ENCODE peak calls at places on chromosomes 1 and 21, in seven cellular contexts. One of them, this sample, is unnamed.
A peak's percentile ranks its signal among the peaks of the same experiment; 100 is the strongest.

GRCh38 chr1:20477355-20478071 is 8.5 kb downstream of the CAMK2N1 start:
- DNase-seq in AG09319: no peak
- DNase-seq in tibial artery: no peak
- DNase-seq in foreskin fibroblast: no peak
- DNase-seq in CD4-positive, CD25-positive, alpha-beta regulatory T cell: no peak
- DNase-seq in amniotic stem cell: no peak
- DNase-seq in cerebellum: no peak
- DNase-seq in this sample: no peak

GRCh38 chr1:240021709-240022108 is 70.0 kb upstream of the FMN2 start:
- DNase-seq in foreskin fibroblast: no peak
- DNase-seq in amniotic stem cell: no peak
- DNase-seq in AG09319: no peak
- DNase-seq in CD4-positive, CD25-positive, alpha-beta regulatory T cell: no peak
- DNase-seq in tibial artery: no peak
- DNase-seq in cerebellum: no peak
- DNase-seq in this sample: no peak

GRCh38 chr1:68011786-68012375 is 38.5 kb downstream of the DIRAS3 start:
- DNase-seq in CD4-positive, CD25-positive, alpha-beta regulatory T cell: no peak
- DNase-seq in tibial artery: no peak
- DNase-seq in cerebellum: no peak
- DNase-seq in foreskin fibroblast: peak; percentile 15
- DNase-seq in amniotic stem cell: no peak
- DNase-seq in AG09319: no peak
- DNase-seq in this sample: no peak

GRCh38 chr1:82525378-82525777 is 724.6 kb downstream of the ADGRL2 start:
- DNase-seq in cerebellum: no peak
- DNase-seq in CD4-positive, CD25-positive, alpha-beta regulatory T cell: no peak
- DNase-seq in AG09319: no peak
- DNase-seq in amniotic stem cell: no peak
- DNase-seq in tibial artery: no peak
- DNase-seq in foreskin fibroblast: no peak
- DNase-seq in this sample: no peak

GRCh38 chr1:91523462-91523861 is 22.8 kb downstream of the CDC7 start:
- DNase-seq in foreskin fibroblast: peak; percentile 25
- DNase-seq in amniotic stem cell: no peak
- DNase-seq in tibial artery: no peak
- DNase-seq in cerebellum: no peak
- DNase-seq in CD4-positive, CD25-positive, alpha-beta regulatory T cell: peak; percentile 35
- DNase-seq in AG09319: no peak
- DNase-seq in this sample: no peak

GRCh38 chr1:45880930-45881329 is 77.5 kb downstream of the MAST2 start:
- DNase-seq in tibial artery: no peak
- DNase-seq in amniotic stem cell: no peak
- DNase-seq in AG09319: no peak
- DNase-seq in CD4-positive, CD25-positive, alpha-beta regulatory T cell: no peak
- DNase-seq in foreskin fibroblast: no peak
- DNase-seq in cerebellum: no peak
- DNase-seq in this sample: no peak

GRCh38 chr1:175317309-175317708 is 124.7 kb upstream of the KIAA0040 start:
- DNase-seq in amniotic stem cell: no peak
- DNase-seq in tibial artery: no peak
- DNase-seq in CD4-positive, CD25-positive, alpha-beta regulatory T cell: peak; percentile 48
- DNase-seq in foreskin fibroblast: no peak
- DNase-seq in AG09319: no peak
- DNase-seq in cerebellum: no peak
- DNase-seq in this sample: no peak

GRCh38 chr21:43775795-43776430 is at the start of gene CSTB:
- DNase-seq in AG09319: no peak
- DNase-seq in foreskin fibroblast: peak; percentile 42
- DNase-seq in cerebellum: peak; percentile 88
- DNase-seq in amniotic stem cell: peak; percentile 51
- DNase-seq in tibial artery: peak; percentile 83
- DNase-seq in CD4-positive, CD25-positive, alpha-beta regulatory T cell: peak; percentile 83
- DNase-seq in this sample: no peak

GRCh38 chr1:2528966-2529750 is 905 bp downstream of the HES5 start:
- DNase-seq in foreskin fibroblast: no peak
- DNase-seq in AG09319: no peak
- DNase-seq in amniotic stem cell: no peak
- DNase-seq in cerebellum: no peak
- DNase-seq in CD4-positive, CD25-positive, alpha-beta regulatory T cell: peak; percentile 50
- DNase-seq in tibial artery: no peak
- DNase-seq in this sample: no peak

GRCh38 chr1:2126331-2127180 is 68.0 kb downstream of the FAAP20 start:
- DNase-seq in amniotic stem cell: no peak
- DNase-seq in tibial artery: no peak
- DNase-seq in AG09319: no peak
- DNase-seq in CD4-positive, CD25-positive, alpha-beta regulatory T cell: no peak
- DNase-seq in foreskin fibroblast: no peak
- DNase-seq in cerebellum: no peak
- DNase-seq in this sample: no peak

GRCh38 chr1:14659913-14660312 is 61.4 kb downstream of the KAZN start:
- DNase-seq in CD4-positive, CD25-positive, alpha-beta regulatory T cell: no peak
- DNase-seq in foreskin fibroblast: no peak
- DNase-seq in cerebellum: no peak
- DNase-seq in amniotic stem cell: no peak
- DNase-seq in AG09319: no peak
- DNase-seq in tibial artery: no peak
- DNase-seq in this sample: no peak

GRCh38 chr1:54459140-54459539 is 52.9 kb upstream of the SSBP3 start:
- DNase-seq in CD4-positive, CD25-positive, alpha-beta regulatory T cell: no peak
- DNase-seq in foreskin fibroblast: no peak
- DNase-seq in tibial artery: no peak
- DNase-seq in amniotic stem cell: no peak
- DNase-seq in cerebellum: no peak
- DNase-seq in AG09319: no peak
- DNase-seq in this sample: no peak

GRCh38 chr1:192776206-192776605 is 32.6 kb upstream of the RGS2 start:
- DNase-seq in cerebellum: no peak
- DNase-seq in foreskin fibroblast: no peak
- DNase-seq in tibial artery: no peak
- DNase-seq in AG09319: no peak
- DNase-seq in CD4-positive, CD25-positive, alpha-beta regulatory T cell: no peak
- DNase-seq in amniotic stem cell: no peak
- DNase-seq in this sample: no peak

GRCh38 chr1:203367051-203367450 is 16.1 kb upstream of the FMOD start:
- DNase-seq in cerebellum: no peak
- DNase-seq in CD4-positive, CD25-positive, alpha-beta regulatory T cell: no peak
- DNase-seq in foreskin fibroblast: no peak
- DNase-seq in tibial artery: no peak
- DNase-seq in AG09319: no peak
- DNase-seq in amniotic stem cell: no peak
- DNase-seq in this sample: no peak

GRCh38 chr1:18599096-18599495 is 31.6 kb upstream of the PAX7 start:
- DNase-seq in tibial artery: no peak
- DNase-seq in amniotic stem cell: no peak
- DNase-seq in foreskin fibroblast: no peak
- DNase-seq in cerebellum: peak; percentile 53
- DNase-seq in CD4-positive, CD25-positive, alpha-beta regulatory T cell: no peak
- DNase-seq in AG09319: no peak
- DNase-seq in this sample: no peak

GRCh38 chr1:17009706-17010105 is 2.0 kb downstream of the ATP13A2 start:
- DNase-seq in amniotic stem cell: no peak
- DNase-seq in foreskin fibroblast: no peak
- DNase-seq in cerebellum: no peak
- DNase-seq in CD4-positive, CD25-positive, alpha-beta regulatory T cell: no peak
- DNase-seq in AG09319: no peak
- DNase-seq in tibial artery: no peak
- DNase-seq in this sample: no peak

GRCh38 chr1:29523531-29523930 is 287.2 kb downstream of the PTPRU start:
- DNase-seq in tibial artery: no peak
- DNase-seq in foreskin fibroblast: no peak
- DNase-seq in cerebellum: no peak
- DNase-seq in AG09319: no peak
- DNase-seq in amniotic stem cell: no peak
- DNase-seq in CD4-positive, CD25-positive, alpha-beta regulatory T cell: no peak
- DNase-seq in this sample: no peak

GRCh38 chr1:50424045-50424939 is 1.0 kb upstream of the DMRTA2 start:
- DNase-seq in foreskin fibroblast: no peak
- DNase-seq in cerebellum: no peak
- DNase-seq in AG09319: no peak
- DNase-seq in CD4-positive, CD25-positive, alpha-beta regulatory T cell: peak; percentile 55
- DNase-seq in tibial artery: no peak
- DNase-seq in amniotic stem cell: no peak
- DNase-seq in this sample: no peak

GRCh38 chr1:79716481-79716880 is 710.0 kb upstream of the ADGRL4 start:
- DNase-seq in AG09319: no peak
- DNase-seq in tibial artery: no peak
- DNase-seq in amniotic stem cell: no peak
- DNase-seq in foreskin fibroblast: peak; percentile 45
- DNase-seq in cerebellum: no peak
- DNase-seq in CD4-positive, CD25-positive, alpha-beta regulatory T cell: no peak
- DNase-seq in this sample: peak; percentile 72

GRCh38 chr1:214446772-214447556 is 104.4 kb downstream of the PTPN14 start:
- DNase-seq in CD4-positive, CD25-positive, alpha-beta regulatory T cell: no peak
- DNase-seq in tibial artery: no peak
- DNase-seq in foreskin fibroblast: peak; percentile 90
- DNase-seq in amniotic stem cell: peak; percentile 60
- DNase-seq in cerebellum: no peak
- DNase-seq in AG09319: peak; percentile 46
- DNase-seq in this sample: peak; percentile 55

GRCh38 chr1:67572594-67573221 is 112.3 kb upstream of the GADD45A start:
- DNase-seq in amniotic stem cell: no peak
- DNase-seq in cerebellum: no peak
- DNase-seq in AG09319: no peak
- DNase-seq in tibial artery: no peak
- DNase-seq in foreskin fibroblast: no peak
- DNase-seq in CD4-positive, CD25-positive, alpha-beta regulatory T cell: no peak
- DNase-seq in this sample: no peak

GRCh38 chr1:116258668-116259419 is 114.2 kb upstream of the ATP1A1 start:
- DNase-seq in tibial artery: no peak
- DNase-seq in CD4-positive, CD25-positive, alpha-beta regulatory T cell: no peak
- DNase-seq in AG09319: no peak
- DNase-seq in foreskin fibroblast: no peak
- DNase-seq in amniotic stem cell: no peak
- DNase-seq in cerebellum: no peak
- DNase-seq in this sample: no peak

GRCh38 chr1:167412072-167412471 is 106.3 kb downstream of the CD247 start:
- DNase-seq in AG09319: no peak
- DNase-seq in cerebellum: no peak
- DNase-seq in amniotic stem cell: no peak
- DNase-seq in foreskin fibroblast: no peak
- DNase-seq in tibial artery: no peak
- DNase-seq in CD4-positive, CD25-positive, alpha-beta regulatory T cell: no peak
- DNase-seq in this sample: no peak

GRCh38 chr1:239058190-239058589 is 328.2 kb upstream of the CHRM3 start:
- DNase-seq in foreskin fibroblast: no peak
- DNase-seq in AG09319: no peak
- DNase-seq in cerebellum: no peak
- DNase-seq in amniotic stem cell: no peak
- DNase-seq in CD4-positive, CD25-positive, alpha-beta regulatory T cell: no peak
- DNase-seq in tibial artery: no peak
- DNase-seq in this sample: no peak

GRCh38 chr21:46189213-46189958 is 5.1 kb upstream of the SPATC1L start:
- DNase-seq in cerebellum: no peak
- DNase-seq in tibial artery: no peak
- DNase-seq in amniotic stem cell: no peak
- DNase-seq in foreskin fibroblast: peak; percentile 61
- DNase-seq in AG09319: no peak
- DNase-seq in CD4-positive, CD25-positive, alpha-beta regulatory T cell: no peak
- DNase-seq in this sample: no peak

GRCh38 chr1:245180496-245180895 is 25.7 kb downstream of the KIF26B start:
- DNase-seq in AG09319: no peak
- DNase-seq in foreskin fibroblast: no peak
- DNase-seq in CD4-positive, CD25-positive, alpha-beta regulatory T cell: no peak
- DNase-seq in cerebellum: no peak
- DNase-seq in tibial artery: no peak
- DNase-seq in amniotic stem cell: no peak
- DNase-seq in this sample: no peak

GRCh38 chr1:230169454-230170152 is 102.6 kb downstream of the GALNT2 start:
- DNase-seq in cerebellum: no peak
- DNase-seq in CD4-positive, CD25-positive, alpha-beta regulatory T cell: peak; percentile 50
- DNase-seq in amniotic stem cell: no peak
- DNase-seq in tibial artery: no peak
- DNase-seq in foreskin fibroblast: no peak
- DNase-seq in AG09319: no peak
- DNase-seq in this sample: no peak

GRCh38 chr1:5921129-5921528 is 71.1 kb downstream of the NPHP4 start:
- DNase-seq in amniotic stem cell: no peak
- DNase-seq in AG09319: no peak
- DNase-seq in foreskin fibroblast: no peak
- DNase-seq in CD4-positive, CD25-positive, alpha-beta regulatory T cell: no peak
- DNase-seq in tibial artery: no peak
- DNase-seq in cerebellum: no peak
- DNase-seq in this sample: no peak

GRCh38 chr1:32538887-32539583 is at the start of gene ZBTB8A:
- DNase-seq in cerebellum: peak; percentile 53
- DNase-seq in amniotic stem cell: no peak
- DNase-seq in AG09319: peak; percentile 20
- DNase-seq in CD4-positive, CD25-positive, alpha-beta regulatory T cell: peak; percentile 10
- DNase-seq in foreskin fibroblast: peak; percentile 53
- DNase-seq in tibial artery: peak; percentile 30
- DNase-seq in this sample: peak; percentile 40

GRCh38 chr1:204637985-204638356 is 47.6 kb downstream of the LRRN2 start:
- DNase-seq in tibial artery: no peak
- DNase-seq in AG09319: no peak
- DNase-seq in CD4-positive, CD25-positive, alpha-beta regulatory T cell: no peak
- DNase-seq in amniotic stem cell: no peak
- DNase-seq in foreskin fibroblast: no peak
- DNase-seq in cerebellum: no peak
- DNase-seq in this sample: peak; percentile 32

GRCh38 chr1:241627453-241628329 is 12.5 kb downstream of the CHML start:
- DNase-seq in tibial artery: no peak
- DNase-seq in AG09319: no peak
- DNase-seq in amniotic stem cell: peak; percentile 53
- DNase-seq in foreskin fibroblast: peak; percentile 56
- DNase-seq in cerebellum: peak; percentile 10
- DNase-seq in CD4-positive, CD25-positive, alpha-beta regulatory T cell: peak; percentile 84
- DNase-seq in this sample: peak; percentile 53

GRCh38 chr1:30730351-30731108 is 7.1 kb upstream of the MATN1 start:
- DNase-seq in foreskin fibroblast: no peak
- DNase-seq in tibial artery: no peak
- DNase-seq in cerebellum: no peak
- DNase-seq in amniotic stem cell: no peak
- DNase-seq in CD4-positive, CD25-positive, alpha-beta regulatory T cell: no peak
- DNase-seq in AG09319: no peak
- DNase-seq in this sample: no peak

GRCh38 chr1:192831706-192832355 is 23.0 kb downstream of the RGS2 start:
- DNase-seq in foreskin fibroblast: no peak
- DNase-seq in cerebellum: no peak
- DNase-seq in AG09319: no peak
- DNase-seq in CD4-positive, CD25-positive, alpha-beta regulatory T cell: no peak
- DNase-seq in amniotic stem cell: no peak
- DNase-seq in tibial artery: no peak
- DNase-seq in this sample: no peak